ENCODE peak calls at places on chromosomes 5 and 9, in six cellular contexts. X, V, H, E, A and C are unnamed samples.

GRCh38 chr5:10248378-10249260 is 1.1 kb downstream of the ATPSCKMT start:
- DNase-seq in X (no peak), V (no peak), H (no peak), E (no peak), A (no peak), C (no peak)

GRCh38 chr5:39447968-39448367 is 23.2 kb upstream of the DAB2 start:
- DNase-seq in X (no peak), V (peak; percentile 45), H (peak; percentile 31), E (peak; percentile 41), A (no peak), C (no peak)

GRCh38 chr9:132555528-132555927 is 26.9 kb upstream of the BARHL1 start:
- DNase-seq in X (no peak), V (no peak), H (no peak), E (no peak), A (no peak), C (no peak)

GRCh38 chr5:33827885-33828284 is 63.9 kb downstream of the ADAMTS12 start:
- DNase-seq in X (no peak), V (peak; percentile 57), H (no peak), E (no peak), A (no peak), C (no peak)

GRCh38 chr9:84772511-84772910 is 103.0 kb downstream of the NTRK2 start:
- DNase-seq in X (no peak), V (peak; percentile 42), H (peak; percentile 3), E (no peak), A (no peak), C (no peak)

GRCh38 chr5:29518176-29518575 is 1675.3 kb upstream of the CDH6 start:
- DNase-seq in X (no peak), V (no peak), H (no peak), E (no peak), A (no peak), C (no peak)

GRCh38 chr5:170028124-170028523 is 47.8 kb upstream of the INSYN2B start:
- DNase-seq in X (no peak), V (no peak), H (no peak), E (no peak), A (no peak), C (no peak)

GRCh38 chr5:65796917-65797316 is 74.9 kb downstream of the NLN start:
- DNase-seq in X (no peak), V (no peak), H (no peak), E (no peak), A (peak; percentile 5), C (no peak)

GRCh38 chr9:88523056-88523455 is 11.9 kb upstream of the NXNL2 start:
- DNase-seq in X (no peak), V (peak; percentile 91), H (peak; percentile 84), E (no peak), A (no peak), C (no peak)

GRCh38 chr5:149684371-149684770 is 45.7 kb upstream of the PPARGC1B start:
- DNase-seq in X (no peak), V (no peak), H (no peak), E (no peak), A (no peak), C (no peak)

GRCh38 chr5:73591698-73592501 is 26.4 kb downstream of the UTP15 start:
- DNase-seq in X (no peak), V (peak; percentile 45), H (peak; percentile 79), E (no peak), A (no peak), C (no peak)

GRCh38 chr9:77514886-77515711 is 133.0 kb downstream of the GNA14 start:
- DNase-seq in X (no peak), V (peak; percentile 91), H (no peak), E (peak; percentile 6), A (peak; percentile 79), C (no peak)

GRCh38 chr9:33139421-33140228 is 27.5 kb downstream of the B4GALT1 start:
- DNase-seq in X (peak; percentile 90), V (peak; percentile 84), H (peak; percentile 96), E (peak; percentile 88), A (no peak), C (peak; percentile 77)

GRCh38 chr5:135721548-135722090 is 112.8 kb upstream of the SLC25A48 start:
- DNase-seq in X (no peak), V (no peak), H (no peak), E (no peak), A (no peak), C (no peak)

GRCh38 chr5:6791031-6791577 is 77.9 kb downstream of the TENT4A start:
- DNase-seq in X (no peak), V (no peak), H (no peak), E (no peak), A (peak; percentile 85), C (no peak)

GRCh38 chr9:123784513-123784912 is 145.4 kb downstream of the DENND1A start:
- DNase-seq in X (no peak), V (peak; percentile 77), H (peak; percentile 91), E (no peak), A (no peak), C (no peak)

GRCh38 chr5:77326142-77326541 is 115.7 kb downstream of the PDE8B start:
- DNase-seq in X (no peak), V (no peak), H (no peak), E (no peak), A (peak; percentile 31), C (no peak)

GRCh38 chr9:6354072-6354686 is 26.0 kb downstream of the TPD52L3 start:
- DNase-seq in X (no peak), V (peak; percentile 65), H (peak; percentile 77), E (peak; percentile 61), A (no peak), C (no peak)

GRCh38 chr9:96061293-96061987 is 185.9 kb downstream of the ERCC6L2 start:
- DNase-seq in X (peak; percentile 38), V (peak; percentile 53), H (peak; percentile 41), E (peak; percentile 21), A (no peak), C (peak; percentile 44)

GRCh38 chr9:14910178-14910805 is at the start of gene FREM1:
- DNase-seq in X (peak; percentile 30), V (peak; percentile 0), H (no peak), E (peak; percentile 55), A (no peak), C (no peak)

GRCh38 chr9:91331849-91332248 is 29.9 kb downstream of the AUH start:
- DNase-seq in X (no peak), V (no peak), H (no peak), E (no peak), A (no peak), C (no peak)

GRCh38 chr9:20981486-20981885 is 50.0 kb downstream of the HACD4 start:
- DNase-seq in X (no peak), V (peak; percentile 87), H (peak; percentile 88), E (no peak), A (no peak), C (no peak)

DNA sequence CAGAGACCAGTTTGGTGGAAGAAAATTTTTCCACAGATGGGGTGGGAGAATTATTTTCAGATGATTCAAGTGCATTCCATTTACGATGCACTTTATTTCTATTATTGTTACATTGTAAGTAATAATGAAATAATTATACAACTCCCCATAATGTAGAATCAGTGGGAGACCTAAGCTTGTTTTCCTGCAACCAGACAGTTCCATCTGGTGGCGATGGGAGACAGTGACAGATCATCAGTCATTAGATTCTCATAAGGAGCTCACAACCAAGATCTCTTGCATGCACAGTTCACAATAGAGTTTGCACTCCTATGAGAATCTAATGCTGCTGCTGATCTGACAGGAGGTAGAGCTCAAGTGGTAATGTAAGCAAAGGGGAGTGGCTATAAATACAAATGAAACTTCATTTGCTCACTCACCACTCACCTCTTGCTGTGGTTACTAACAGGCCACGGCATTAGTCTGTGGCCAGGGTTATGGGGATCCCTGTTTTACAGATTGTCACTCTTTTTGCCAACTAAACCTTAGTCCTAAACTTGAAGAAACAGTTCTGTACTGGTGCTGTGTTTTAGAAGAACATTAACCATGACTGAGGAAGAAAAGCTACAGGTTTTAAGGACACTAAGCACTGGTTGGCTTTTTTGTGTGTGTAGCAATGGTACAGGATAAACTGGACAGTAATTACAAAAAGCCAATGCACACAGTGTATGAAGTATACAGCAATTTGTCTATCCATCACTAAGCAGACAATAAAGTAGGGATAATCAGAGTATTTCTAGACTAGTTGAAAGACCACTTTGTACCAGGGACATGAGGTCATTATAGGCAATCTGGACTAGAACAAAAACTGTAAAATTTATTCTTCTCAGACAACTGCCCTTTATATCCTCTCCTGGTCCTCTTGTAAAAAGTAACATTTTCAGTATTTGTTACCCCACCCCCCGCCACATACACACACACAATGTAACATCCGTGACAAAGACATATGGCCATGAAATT is 9.9 kb downstream of the TMEM232 start:
- DNase-seq in X (no peak), V (no peak), H (no peak), E (no peak), A (no peak), C (no peak)
- TF ChIP-seq CTCF in X (no peak), V (no peak), H (no peak), E (peak; percentile 33), A (no peak), C (no peak)

GRCh38 chr5:171534009-171534895 is 114.8 kb downstream of the FGF18 start:
- DNase-seq in X (no peak), V (peak; percentile 19), H (no peak), E (no peak), A (no peak), C (no peak)

GRCh38 chr5:171533153-171533552 is 113.7 kb downstream of the FGF18 start:
- DNase-seq in X (no peak), V (no peak), H (no peak), E (no peak), A (no peak), C (no peak)

GRCh38 chr5:171535162-171535561 is 115.7 kb downstream of the FGF18 start:
- DNase-seq in X (no peak), V (no peak), H (no peak), E (no peak), A (no peak), C (no peak)

GRCh38 chr5:171528865-171529264 is 109.4 kb downstream of the FGF18 start:
- DNase-seq in X (no peak), V (no peak), H (no peak), E (no peak), A (no peak), C (no peak)

GRCh38 chr5:171531638-171532037 is 112.2 kb downstream of the FGF18 start:
- DNase-seq in X (no peak), V (no peak), H (no peak), E (no peak), A (no peak), C (no peak)
- H3K4me3 ChIP-seq in X (no peak overlapping the region), V (no peak overlapping the region), H (no peak overlapping the region), E (no peak overlapping the region), A (no peak overlapping the region), C (no peak overlapping the region)

GRCh38 chr9:109252291-109252690 is 68.6 kb downstream of the EPB41L4B start:
- DNase-seq in X (no peak), V (no peak), H (no peak), E (no peak), A (no peak), C (no peak)
- H3K4me1 ChIP-seq in X (peaks cover 79% of the 10 kb centered on the region), V (peaks cover 7% of the 10 kb centered on the region), H (peaks cover 27% of the 10 kb centered on the region), E (peaks cover 62% of the 10 kb centered on the region), A (no peaks in the 10 kb centered on the region), C (peaks cover 31% of the 10 kb centered on the region)

DNA sequence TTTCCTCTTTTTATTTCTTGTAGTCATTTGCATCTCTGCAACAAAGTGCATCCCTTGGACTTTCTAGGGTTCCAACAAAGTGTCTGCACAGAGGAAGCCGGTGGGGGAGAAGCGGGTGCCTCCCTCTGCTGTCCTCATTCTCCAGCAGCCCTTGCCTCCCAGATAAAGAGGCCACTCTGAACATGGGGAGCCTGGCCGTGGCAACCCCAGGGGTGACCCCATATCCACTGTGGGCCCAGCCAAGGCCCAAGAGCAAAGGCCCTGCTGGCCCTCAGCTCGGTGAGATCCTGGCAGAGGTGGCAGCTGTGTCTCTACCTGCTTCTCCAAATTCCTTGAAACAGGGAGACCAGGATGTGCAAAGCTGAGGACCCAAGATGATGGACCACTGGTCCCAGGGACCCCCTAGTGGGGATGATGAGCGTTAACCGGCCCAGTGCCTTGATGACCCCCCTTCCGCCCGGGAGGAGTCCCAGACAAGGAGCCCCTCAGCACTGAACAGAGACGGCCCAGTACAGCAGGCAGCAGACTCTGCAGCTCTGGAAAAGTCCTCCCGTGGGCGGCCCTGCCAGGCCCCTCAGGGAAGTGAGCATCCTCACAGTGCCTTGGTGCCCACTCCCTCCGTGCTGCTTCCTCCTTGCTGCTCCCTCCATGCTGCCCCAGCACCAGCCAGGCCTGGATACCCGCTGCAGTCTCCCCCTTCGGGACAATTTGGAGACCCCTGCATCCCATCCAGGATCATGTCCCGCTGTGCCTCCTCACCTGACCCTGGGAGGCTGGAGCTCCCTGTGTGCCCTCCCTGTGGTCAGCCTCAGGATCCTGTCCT is 62.5 kb downstream of the MRPL36 start:
- DNase-seq in X (no peak), V (no peak), H (no peak), E (no peak), A (no peak), C (no peak)
- TF ChIP-seq CTCF in X (no peak), V (no peak), H (no peak), E (no peak), A (no peak), C (no peak)